ENCODE peak calls at places on chromosomes 13 and 19, in seven cellular contexts. K is Panc1, Z is Peyer's patch, G is HCT116, S is thoracic aorta, Q is left ventricle myocardium inferior, D is upper lobe of right lung. I is an unnamed sample.
A peak's percentile ranks its signal among the peaks of the same experiment; 100 is the strongest.

GRCh38 chr13:30865131-30866009 is 40.7 kb upstream of the MEDAG start:
- DNase-seq in K (no peak), S (no peak), Q (peak; percentile 74), D (peak; percentile 80), G (peak; percentile 78), Z (peak; percentile 76), I (peak; percentile 91)

GRCh38 chr13:42041017-42041683 is 7.3 kb upstream of the DGKH start:
- DNase-seq in D (peak; percentile 81), S (no peak), G (peak; percentile 38), Q (peak; percentile 53), Z (peak; percentile 81), K (no peak), I (no peak)

GRCh38 chr13:89977203-89977602 is 1370.3 kb upstream of the MIR17HG start:
- DNase-seq in D (no peak), K (no peak), G (no peak), Q (no peak), Z (no peak), S (no peak), I (no peak)

GRCh38 chr19:10505583-10506229 is 2.5 kb upstream of the KEAP1 start:
- DNase-seq in K (no peak), S (peak; percentile 25), D (peak; percentile 88), Z (peak; percentile 82), Q (peak; percentile 71), G (peak; percentile 60), I (no peak)

GRCh38 chr13:65600702-65601101 is 1629.4 kb downstream of the PCDH9 start:
- DNase-seq in K (no peak), Q (no peak), S (no peak), D (no peak), Z (no peak), G (no peak), I (peak; percentile 33)

GRCh38 chr19:4851551-4852290 is 15.7 kb downstream of the PLIN3 start:
- DNase-seq in D (peak; percentile 83), S (peak; percentile 21), K (no peak), Q (peak; percentile 74), G (no peak), Z (peak; percentile 80), I (no peak)

GRCh38 chr19:3532154-3533019 is 6.6 kb upstream of the TEKTIP1 start:
- DNase-seq in K (no peak), Q (no peak), G (no peak), D (no peak), Z (no peak), S (no peak), I (no peak)

GRCh38 chr13:99803141-99803540 is 168.4 kb downstream of the ZIC5 start:
- DNase-seq in G (no peak), K (no peak), S (no peak), D (no peak), Q (no peak), Z (no peak), I (no peak)

GRCh38 chr13:57629391-57629804 is 2.1 kb upstream of the PCDH17 start:
- DNase-seq in Z (peak; percentile 30), Q (no peak), D (peak; percentile 60), G (no peak), S (no peak), K (no peak), I (no peak)

GRCh38 chr19:15871570-15871969 is 26.3 kb downstream of the CYP4F2 start:
- DNase-seq in S (no peak), Q (no peak), G (peak; percentile 54), Z (no peak), K (no peak), D (no peak), I (no peak)

GRCh38 chr13:36160297-36160696 is 29.1 kb upstream of the DCLK1 start:
- DNase-seq in Z (no peak), G (no peak), S (no peak), K (no peak), Q (no peak), D (no peak), I (no peak)

GRCh38 chr13:36158606-36159005 is 27.4 kb upstream of the DCLK1 start:
- DNase-seq in G (no peak), K (no peak), D (no peak), Q (no peak), Z (no peak), S (no peak), I (no peak)

GRCh38 chr13:36166051-36166450 is 34.9 kb upstream of the DCLK1 start:
- DNase-seq in Q (no peak), K (no peak), Z (no peak), S (no peak), D (no peak), G (no peak), I (no peak)

GRCh38 chr13:36163809-36164308 is 32.7 kb upstream of the DCLK1 start:
- DNase-seq in S (no peak), D (peak; percentile 87), G (no peak), K (no peak), Q (peak; percentile 66), Z (no peak), I (peak; percentile 55)

GRCh38 chr13:36163303-36163702 is 32.1 kb upstream of the DCLK1 start:
- DNase-seq in D (no peak), Z (no peak), G (no peak), S (no peak), K (no peak), Q (no peak), I (no peak)
- H3K9me3 ChIP-seq in D (no peaks in the 10 kb centered on the region), Z (no peaks in the 10 kb centered on the region), G (no peaks in the 10 kb centered on the region), S (no peaks in the 10 kb centered on the region), K (no peaks in the 10 kb centered on the region), Q (no peaks in the 10 kb centered on the region), I (no peaks in the 10 kb centered on the region)

GRCh38 chr19:40549007-40549708 is 27.5 kb upstream of the SHKBP1 start:
- DNase-seq in D (peak; percentile 84), G (peak; percentile 63), K (no peak), Q (peak; percentile 50), S (no peak), Z (peak; percentile 72), I (peak; percentile 6)
- TF ChIP-seq CTCF in D (peak; percentile 47), G (peak; percentile 43), K (peak; percentile 79), Q (peak; percentile 56), S (peak; percentile 48), Z (no peak), I (peak; percentile 43)

GRCh38 chr19:58007285-58007684 is 4.7 kb upstream of the ZNF606 start:
- DNase-seq in S (no peak), K (no peak), Q (no peak), D (no peak), G (no peak), Z (no peak), I (no peak)
- H3K9me3 ChIP-seq in S (peaks cover 86% of the 10 kb centered on the region), K (peaks cover 36% of the 10 kb centered on the region), Q (peaks cover 90% of the 10 kb centered on the region), D (peaks cover 89% of the 10 kb centered on the region), G (no peaks in the 10 kb centered on the region), Z (peaks cover 50% of the 10 kb centered on the region), I (peaks cover 90% of the 10 kb centered on the region)

GRCh38 chr19:35512831-35513230 is 618 bp downstream of the DMKN start:
- DNase-seq in Q (no peak), K (no peak), G (no peak), Z (no peak), D (no peak), S (no peak), I (no peak)

GRCh38 chr19:35509861-35510625 is 3.4 kb downstream of the DMKN start:
- DNase-seq in K (peak; percentile 42), Q (peak; percentile 71), Z (peak; percentile 77), G (peak; percentile 82), S (no peak), D (peak; percentile 94), I (no peak)

GRCh38 chr19:35509018-35509652 is 4.3 kb downstream of the DMKN start:
- DNase-seq in G (peak; percentile 59), D (peak; percentile 85), S (no peak), Z (no peak), K (no peak), Q (no peak), I (no peak)

GRCh38 chr19:35511337-35511736 is 2.1 kb downstream of the DMKN start:
- DNase-seq in D (no peak), Z (no peak), K (no peak), G (no peak), Q (no peak), S (no peak), I (no peak)

GRCh38 chr19:35510626-35510964 is 2.9 kb downstream of the DMKN start:
- DNase-seq in D (no peak), Q (no peak), G (no peak), Z (no peak), S (no peak), K (no peak), I (no peak)
- TF ChIP-seq CTCF in D (peak; percentile 4), Q (peak; percentile 22), G (no peak), Z (no peak), S (no peak), K (no peak), I (no peak)

GRCh38 chr13:46463719-46464118 is 76.7 kb upstream of the RUBCNL start:
- DNase-seq in G (no peak), D (no peak), Q (no peak), S (no peak), K (no peak), Z (no peak), I (no peak)

GRCh38 chr13:46473806-46474205 is 79.2 kb upstream of the LRCH1 start:
- DNase-seq in K (no peak), Q (no peak), G (no peak), D (no peak), S (no peak), Z (no peak), I (no peak)

GRCh38 chr13:46472384-46472783 is 80.6 kb upstream of the LRCH1 start:
- DNase-seq in G (no peak), Q (no peak), K (no peak), Z (no peak), S (no peak), D (no peak), I (no peak)

GRCh38 chr13:46469064-46469463 is 82.0 kb upstream of the RUBCNL start:
- DNase-seq in G (no peak), D (no peak), Q (no peak), Z (no peak), S (no peak), K (no peak), I (no peak)

DNA sequence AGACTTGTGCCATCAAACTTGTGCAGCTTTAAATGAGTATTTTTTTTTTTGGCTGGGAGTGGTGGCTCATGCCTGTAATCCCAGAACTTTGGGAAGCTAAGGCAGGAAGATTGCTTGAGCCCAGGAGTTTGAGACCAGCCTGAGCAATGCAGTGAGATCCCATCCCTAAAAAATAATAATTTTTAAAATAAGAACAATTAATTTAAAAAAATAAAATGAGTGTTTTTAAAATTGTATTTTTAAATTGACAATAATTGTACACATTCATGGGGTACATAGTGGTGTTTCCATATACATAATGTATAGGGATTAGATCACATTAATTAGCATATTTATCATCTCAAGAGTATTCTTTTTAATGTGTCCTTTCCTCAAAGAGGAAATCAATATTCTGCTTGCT is 81.5 kb upstream of the RUBCNL start:
- DNase-seq in K (no peak), S (no peak), D (no peak), Q (no peak), Z (no peak), G (no peak), I (no peak)
- H3K9me3 ChIP-seq in K (no peaks in the 10 kb centered on the region), S (no peaks in the 10 kb centered on the region), D (no peaks in the 10 kb centered on the region), Q (no peaks in the 10 kb centered on the region), Z (no peaks in the 10 kb centered on the region), G (no peaks in the 10 kb centered on the region), I (no peaks in the 10 kb centered on the region)